ENCODE peak calls at places on chromosomes 3 and 15, in five cellular contexts. Q is neuronal stem cell, Y is tibial artery, Z is right cardiac atrium, P is mammary epithelial cell. A is an unnamed sample. For H3K4me1, the result is how much of the 10 kb centered on the place peaks cover.

GRCh38 chr3:112399064-112399463 is 66.1 kb downstream of the CD200 start:
- DNase-seq in Q (no peak), Y (no peak), Z (no peak), P (peak), A (no peak)

GRCh38 chr3:46874430-46874829 is 3.1 kb upstream of the PTH1R start:
- DNase-seq in Q (no peak), Y (no peak), Z (no peak), P (no peak), A (no peak)

GRCh38 chr3:119315600-119316312 is 21.6 kb downstream of the ARHGAP31 start:
- DNase-seq in Q (no peak), Y (no peak), Z (no peak), P (no peak), A (no peak)

GRCh38 chr3:162769559-162769958 is 1273.0 kb downstream of the OTOL1 start:
- DNase-seq in Q (no peak), Y (no peak), Z (no peak), P (no peak), A (no peak)

GRCh38 chr3:26627080-26627479 is 4.5 kb downstream of the LRRC3B start:
- DNase-seq in Q (no peak), Y (no peak), Z (no peak), P (no peak), A (no peak)

GRCh38 chr3:23992051-23992628 is 47.1 kb downstream of the NR1D2 start:
- DNase-seq in Q (no peak), Y (no peak), Z (no peak), P (peak), A (no peak)

GRCh38 chr3:11568503-11569155 is 75.1 kb downstream of the VGLL4 start:
- DNase-seq in Q (no peak), Y (peak), Z (peak), P (peak), A (no peak)

GRCh38 chr3:156816091-156816793 is 9.9 kb upstream of the LEKR1 start:
- DNase-seq in Q (peak), Y (peak), Z (peak), P (no peak), A (no peak)

GRCh38 chr15:90654233-90655124 is 62.7 kb upstream of the BLM start:
- DNase-seq in Q (no peak), Y (no peak), Z (no peak), P (no peak), A (no peak)
- H3K27ac ChIP-seq in Q (no peak), Y (no peak), Z (no peak), P (no peak), A (no peak)

DNA sequence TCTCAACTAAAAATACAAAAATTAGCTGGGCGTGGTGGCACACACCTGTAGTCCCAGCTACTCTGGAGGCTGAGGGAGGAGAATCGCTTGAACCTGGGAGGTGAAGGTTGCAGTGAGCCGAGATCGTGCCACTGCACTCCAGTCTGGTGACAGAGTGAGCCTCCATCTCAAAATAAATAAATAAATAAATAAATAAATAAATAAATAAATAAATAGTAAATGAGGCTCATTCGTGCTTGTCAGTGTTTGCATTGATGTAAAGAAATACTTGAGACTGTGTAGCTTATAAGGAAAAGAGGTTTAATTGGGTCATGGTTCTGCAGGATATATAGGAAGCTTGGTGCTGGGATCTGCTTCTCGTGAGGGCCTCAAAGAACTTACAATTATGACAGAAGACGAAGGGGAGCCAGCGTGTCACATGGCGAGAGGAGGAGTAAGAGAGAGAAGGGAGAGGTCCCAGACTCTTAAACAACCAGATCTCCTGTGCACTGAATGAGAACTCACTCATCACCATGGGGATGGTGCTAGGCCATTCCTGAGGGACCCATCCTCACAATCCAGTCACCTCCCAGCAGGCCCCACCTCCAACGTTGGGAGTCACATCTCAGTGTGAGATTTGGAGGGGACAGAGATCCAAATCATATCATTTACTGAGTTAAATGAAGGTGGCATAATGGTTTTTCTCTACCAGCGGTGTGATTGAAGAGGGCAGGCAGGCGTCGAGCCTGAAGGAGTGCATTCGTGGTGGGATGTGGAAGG is 104.5 kb downstream of the FNDC3B start:
- DNase-seq in Q (no peak), Y (no peak), Z (no peak), P (no peak), A (no peak)
- H3K4me1 ChIP-seq in Q (under half), Y (under half), Z (under half), P (half or more), A (under half)

DNA sequence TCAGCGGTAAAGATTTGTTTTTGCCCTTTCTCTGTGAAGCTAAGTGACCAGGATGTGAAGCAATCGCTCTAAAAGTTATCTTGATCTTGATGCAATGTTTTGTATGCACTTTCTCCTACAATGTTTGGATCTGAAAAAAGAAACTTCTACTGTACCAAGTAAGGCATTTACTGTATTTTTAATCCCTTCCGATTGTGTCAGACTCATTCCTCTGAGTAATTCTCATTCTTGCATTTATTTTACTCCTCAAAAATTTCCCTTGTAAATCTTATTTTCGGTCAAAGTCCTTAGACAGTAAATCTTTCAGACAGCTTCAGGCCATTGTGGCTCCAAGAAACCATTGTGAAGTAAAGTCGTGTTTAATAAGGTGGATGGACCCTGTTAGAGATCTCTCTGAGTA is 141.9 kb downstream of the TP63 start:
- DNase-seq in Q (no peak), Y (no peak), Z (no peak), P (no peak), A (no peak)
- H3K4me3 ChIP-seq in Q (no peak), Y (no peak), Z (no peak), P (no peak), A (no peak)

GRCh38 chr15:44029940-44030568 is 165.0 kb downstream of the FRMD5 start:
- DNase-seq in Q (no peak), Y (no peak), Z (no peak), P (peak), A (no peak)
- H3K27ac ChIP-seq in Q (no peak), Y (no peak), Z (no peak), P (peak), A (no peak)

GRCh38 chr3:52315006-52315405 is 1.1 kb upstream of the DNAH1 start:
- DNase-seq in Q (no peak), Y (no peak), Z (no peak), P (no peak), A (no peak)
- H3K4me1 ChIP-seq in Q (under half), Y (under half), Z (under half), P (under half), A (under half)

DNA sequence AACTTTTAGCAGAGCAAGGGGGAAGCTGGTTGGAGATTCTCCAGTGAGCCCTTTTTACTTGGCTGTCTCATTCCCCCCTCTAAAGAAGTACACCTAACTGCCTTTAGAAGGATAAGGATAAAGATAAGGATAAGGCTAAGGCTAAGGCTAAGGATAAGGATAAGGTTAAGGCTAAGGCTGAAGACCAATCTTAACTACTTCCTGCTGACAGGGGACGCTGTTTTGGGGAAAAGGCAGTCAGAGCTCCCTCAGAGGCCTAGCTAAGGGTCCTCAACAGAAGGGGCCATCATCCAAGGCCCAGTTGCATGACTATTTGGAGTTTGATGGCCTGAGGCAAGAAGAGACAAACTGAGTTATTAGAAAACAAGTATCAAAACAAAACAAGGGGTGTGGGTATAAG is 94.3 kb upstream of the ARPP21 start:
- DNase-seq in Q (no peak), Y (no peak), Z (no peak), P (no peak), A (no peak)
- H3K4me3 ChIP-seq in Q (no peak), Y (no peak), Z (no peak), P (no peak), A (no peak)

DNA sequence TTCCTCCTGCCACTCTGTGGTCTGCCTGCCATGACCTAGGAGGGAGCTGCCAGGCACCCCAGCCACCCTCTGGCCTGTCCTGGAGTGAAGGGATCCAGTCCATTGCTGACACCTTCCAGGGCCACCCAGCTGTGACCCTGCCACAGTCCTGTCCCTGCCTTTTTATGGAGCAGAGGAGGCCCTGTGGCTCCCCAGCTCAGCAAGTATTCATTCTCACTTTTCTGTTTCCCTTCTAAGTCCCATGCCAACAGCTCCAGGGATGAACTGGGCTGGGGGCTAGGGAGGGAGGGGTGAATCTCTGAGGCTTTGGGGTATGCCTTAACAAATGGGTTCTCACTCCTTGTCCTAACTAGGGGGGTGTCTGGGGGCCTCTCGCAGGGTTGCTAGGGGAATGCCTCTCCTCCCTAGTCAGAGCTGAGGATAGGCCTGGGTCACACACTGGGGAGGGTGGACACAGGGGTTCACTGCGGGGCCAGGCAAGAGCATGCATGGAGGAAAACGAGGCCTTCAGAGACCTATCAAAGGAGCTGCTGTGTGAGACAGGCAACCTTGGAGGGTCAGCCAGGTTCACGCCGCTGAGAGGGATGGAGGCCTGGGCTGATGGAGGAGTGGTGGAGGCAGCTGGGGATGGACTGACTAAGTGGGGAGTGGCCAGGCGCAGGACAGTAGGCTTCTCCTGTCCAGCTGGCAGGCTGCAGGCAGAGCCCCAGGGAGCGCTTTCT is 31.8 kb downstream of the EPHB3 start:
- DNase-seq in Q (no peak), Y (no peak), Z (peak), P (no peak), A (no peak)
- H3K27ac ChIP-seq in Q (no peak), Y (no peak), Z (no peak), P (no peak), A (no peak)

DNA sequence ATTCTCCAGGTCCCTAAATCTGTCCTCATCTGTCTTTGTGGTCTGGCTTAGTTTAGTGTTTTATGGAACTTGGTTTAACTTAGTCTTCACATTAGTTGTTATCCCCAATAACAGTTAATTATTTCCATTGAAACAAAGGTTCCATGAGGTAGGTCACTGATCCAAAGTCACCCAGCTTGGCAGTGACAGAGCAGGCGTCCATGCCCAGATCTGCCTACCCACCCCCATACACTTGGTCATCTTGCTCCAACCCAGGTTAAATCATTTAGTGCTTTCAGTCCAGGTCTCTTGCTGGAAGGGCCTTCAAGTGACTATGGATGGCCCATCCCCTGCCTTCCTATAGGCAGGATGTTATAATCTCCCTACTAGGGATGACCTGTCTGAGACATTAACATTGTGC is 127.4 kb downstream of the MYRIP start:
- DNase-seq in Q (no peak), Y (no peak), Z (no peak), P (no peak), A (no peak)
- H3K4me1 ChIP-seq in Q (under half), Y (under half), Z (under half), P (under half), A (under half)

A was measured in esophagus squamous epithelium.